ENCODE peak calls at places on chromosome 2, in five cellular contexts. Z is neural progenitor cell, K is fibroblast of the aortic adventitia, U is AG04450, B is testis. V is an unnamed sample.

GRCh38 chr2:158725496-158725895 is 69.6 kb upstream of the DAPL1 start:
- DNase-seq in Z (no peak), K (no peak), U (no peak), B (no peak), V (no peak)

GRCh38 chr2:120208381-120209353 is 14.5 kb downstream of the TMEM185B start:
- DNase-seq in Z (no peak), K (no peak), U (no peak), B (no peak), V (no peak)

GRCh38 chr2:175734679-175735078 is 267.4 kb downstream of the LNPK start:
- DNase-seq in Z (peak; percentile 33), K (no peak), U (no peak), B (no peak), V (no peak)

GRCh38 chr2:197159681-197160211 is 150.8 kb downstream of the ANKRD44 start:
- DNase-seq in Z (no peak), K (peak; percentile 65), U (no peak), B (no peak), V (no peak)

GRCh38 chr2:172097557-172098131 is 5.1 kb downstream of the DLX2 start:
- DNase-seq in Z (peak; percentile 32), K (peak; percentile 12), U (no peak), B (no peak), V (no peak)

GRCh38 chr2:159635006-159635746 is 18.8 kb upstream of the BAZ2B start:
- DNase-seq in Z (no peak), K (peak; percentile 80), U (no peak), B (no peak), V (no peak)

GRCh38 chr2:75565523-75566449 is 5.0 kb upstream of the EVA1A start:
- DNase-seq in Z (no peak), K (no peak), U (no peak), B (no peak), V (no peak)

GRCh38 chr2:113167115-113167932 is 6.4 kb upstream of the PSD4 start:
- DNase-seq in Z (no peak), K (no peak), U (no peak), B (peak; percentile 79), V (no peak)

GRCh38 chr2:66189598-66189997 is 245.3 kb upstream of the MEIS1 start:
- DNase-seq in Z (no peak), K (peak; percentile 21), U (no peak), B (no peak), V (no peak)

GRCh38 chr2:27212626-27213471 is 781 bp upstream of the SLC5A6 start:
- DNase-seq in Z (peak; percentile 11), K (peak; percentile 77), U (peak; percentile 15), B (peak; percentile 45), V (peak; percentile 39)

GRCh38 chr2:169823996-169824372 is 721 bp downstream of the METTL5 start:
- DNase-seq in Z (no peak), K (no peak), U (no peak), B (no peak), V (no peak)

GRCh38 chr2:188292446-188293239 is 969 bp downstream of the GULP1 start:
- DNase-seq in Z (peak; percentile 91), K (peak; percentile 87), U (peak; percentile 68), B (peak; percentile 91), V (peak; percentile 73)

GRCh38 chr2:231930601-231931281 is 4.5 kb upstream of the NPPC start:
- DNase-seq in Z (no peak), K (peak; percentile 59), U (no peak), B (peak; percentile 10), V (no peak)

GRCh38 chr2:85921659-85922058 is 32.9 kb upstream of the ST3GAL5 start:
- DNase-seq in Z (no peak), K (no peak), U (no peak), B (no peak), V (no peak)

GRCh38 chr2:134202361-134202760 is 51.5 kb upstream of the MGAT5 start:
- DNase-seq in Z (peak; percentile 11), K (peak; percentile 24), U (no peak), B (no peak), V (no peak)

GRCh38 chr2:40251146-40251545 is 200.7 kb downstream of the SLC8A1 start:
- DNase-seq in Z (peak; percentile 4), K (no peak), U (no peak), B (no peak), V (no peak)

GRCh38 chr2:187541086-187542085 is 12.8 kb downstream of the TFPI start:
- DNase-seq in Z (no peak), K (peak; percentile 94), U (peak; percentile 49), B (no peak), V (peak; percentile 88)

GRCh38 chr2:141423212-141423611 is 707.6 kb downstream of the LRP1B start:
- DNase-seq in Z (no peak), K (no peak), U (no peak), B (no peak), V (no peak)

GRCh38 chr2:45301307-45302010 is 292.2 kb upstream of the SIX2 start:
- DNase-seq in Z (no peak), K (no peak), U (no peak), B (no peak), V (no peak)

GRCh38 chr2:234003972-234004617 is 46.4 kb upstream of the SPP2 start:
- DNase-seq in Z (no peak), K (peak; percentile 96), U (peak; percentile 77), B (no peak), V (peak; percentile 93)

GRCh38 chr2:97992836-97993825 is 2.6 kb downstream of the TMEM131 start:
- DNase-seq in Z (no peak), K (no peak), U (no peak), B (no peak), V (no peak)

GRCh38 chr2:15941970-15942710 is 1.8 kb downstream of the MYCN start:
- DNase-seq in Z (peak; percentile 64), K (no peak), U (no peak), B (no peak), V (no peak)

GRCh38 chr2:241858206-241859016 is at the start of gene PDCD1:
- DNase-seq in Z (no peak), K (no peak), U (no peak), B (peak; percentile 47), V (no peak)

GRCh38 chr2:220053919-220054318 is 426.5 kb downstream of the SLC4A3 start:
- DNase-seq in Z (no peak), K (no peak), U (no peak), B (no peak), V (no peak)

GRCh38 chr2:61396005-61396404 is 74.9 kb downstream of the USP34 start:
- DNase-seq in Z (no peak), K (no peak), U (no peak), B (no peak), V (no peak)

GRCh38 chr2:12967804-12968203 is 251.1 kb downstream of the TRIB2 start:
- DNase-seq in Z (no peak), K (no peak), U (no peak), B (no peak), V (no peak)

GRCh38 chr2:57740905-57741304 is 305.7 kb upstream of the VRK2 start:
- DNase-seq in Z (no peak), K (no peak), U (no peak), B (no peak), V (no peak)

GRCh38 chr2:239475161-239476028 is 74.6 kb upstream of the HDAC4 start:
- DNase-seq in Z (no peak), K (no peak), U (no peak), B (no peak), V (no peak)

GRCh38 chr2:158024288-158024898 is 77.3 kb upstream of the UPP2 start:
- DNase-seq in Z (peak; percentile 62), K (peak; percentile 53), U (no peak), B (peak; percentile 68), V (peak; percentile 13)

GRCh38 chr2:239145106-239145505 is 255.7 kb downstream of the HDAC4 start:
- DNase-seq in Z (no peak), K (no peak), U (no peak), B (no peak), V (no peak)

GRCh38 chr2:223797811-223798721 is 39.3 kb downstream of the AP1S3 start:
- DNase-seq in Z (peak; percentile 39), K (peak; percentile 71), U (no peak), B (no peak), V (peak; percentile 62)

DNA sequence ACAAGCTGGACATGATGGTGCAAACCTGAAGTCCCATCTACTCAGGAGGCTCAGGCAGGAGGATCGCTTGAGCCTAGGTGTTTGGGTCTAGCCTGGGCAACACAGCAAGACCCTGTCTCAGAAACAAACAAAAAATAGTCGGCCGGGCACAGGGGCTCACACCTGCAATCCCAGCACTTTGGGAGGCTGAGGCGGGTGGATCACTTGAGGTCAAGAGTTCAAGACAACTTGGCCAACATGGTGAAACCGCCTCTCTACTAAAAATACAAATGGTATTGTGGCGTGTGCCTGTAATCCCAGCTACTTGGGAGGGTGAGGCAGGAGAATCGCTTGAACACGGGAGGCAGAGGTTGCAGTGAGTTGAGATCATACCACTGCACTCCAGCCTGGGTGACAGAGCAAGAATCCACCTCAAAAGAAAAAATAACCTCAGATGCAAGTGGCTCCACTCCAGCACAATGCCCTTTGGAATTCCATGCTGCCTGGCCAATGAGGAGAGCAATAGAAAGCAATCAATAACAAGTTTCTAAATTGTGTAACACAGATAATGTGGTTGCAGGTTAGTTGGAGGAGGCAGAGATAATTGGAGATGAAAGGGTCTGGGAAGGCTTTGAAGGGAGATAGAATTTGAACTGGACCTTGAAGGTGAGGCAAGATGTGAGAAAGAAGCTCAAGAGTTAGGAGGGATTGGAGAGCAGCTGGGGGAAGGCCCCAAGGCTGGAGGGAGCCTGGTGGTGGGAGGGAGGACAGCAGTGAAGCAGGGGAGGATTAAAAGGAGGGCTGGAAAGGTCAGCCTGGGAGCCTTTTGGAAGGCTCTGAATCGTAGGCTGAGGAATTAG is 6.0 kb downstream of the TTC31 start:
- DNase-seq in Z (no peak), K (no peak), U (no peak), B (no peak), V (no peak)
- TF ChIP-seq CTCF in Z (no peak), K (no peak), U (no peak), B (no peak), V (no peak)

DNA sequence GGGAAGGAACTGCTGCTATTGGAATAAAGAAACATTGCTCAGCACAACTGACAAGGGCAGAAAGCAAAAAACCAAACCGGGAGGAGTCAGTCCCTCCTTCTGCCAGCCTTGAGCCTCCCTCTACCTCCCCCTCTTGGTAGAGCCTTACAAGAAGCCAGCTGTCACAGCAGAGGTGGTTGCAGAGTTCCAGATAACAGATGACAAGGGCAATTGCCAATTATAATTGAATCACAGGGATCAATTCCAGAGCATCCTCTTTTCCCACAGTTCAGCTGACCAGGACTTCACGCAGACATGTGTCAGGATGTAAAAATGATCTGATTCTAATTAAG is 548.2 kb upstream of the LRRTM1 start:
- DNase-seq in Z (peak; percentile 64), K (no peak), U (no peak), B (peak; percentile 27), V (no peak)
- TF ChIP-seq CTCF in Z (peak; percentile 58), K (no peak), U (no peak), B (no peak), V (no peak)

GRCh38 chr2:127421871-127422618 is 3.8 kb downstream of the PROC start:
- DNase-seq in Z (no peak), K (no peak), U (no peak), B (peak; percentile 10), V (no peak)

GRCh38 chr2:127421116-127421800 is 3.0 kb downstream of the PROC start:
- DNase-seq in Z (no peak), K (no peak), U (no peak), B (peak; percentile 12), V (no peak)

GRCh38 chr2:127423476-127423840 is 5.2 kb downstream of the PROC start:
- DNase-seq in Z (no peak), K (no peak), U (no peak), B (no peak), V (no peak)

GRCh38 chr2:127423880-127424279 is 5.7 kb downstream of the PROC start:
- DNase-seq in Z (no peak), K (no peak), U (no peak), B (no peak), V (no peak)

GRCh38 chr2:127422631-127423475 is 4.6 kb downstream of the PROC start:
- DNase-seq in Z (peak; percentile 79), K (no peak), U (no peak), B (no peak), V (no peak)
- TF ChIP-seq CTCF in Z (no peak), K (no peak), U (no peak), B (no peak), V (no peak)

GRCh38 chr2:30503007-30503691 is 56.1 kb downstream of the LCLAT1 start:
- DNase-seq in Z (no peak), K (peak; percentile 23), U (no peak), B (no peak), V (no peak)
- TF ChIP-seq CTCF in Z (peak; percentile 29), K (peak; percentile 21), U (peak; percentile 40), B (no peak), V (no peak)